ENCODE peak calls at places on chromosomes 4 and X, in four cellular contexts. B is A673, W is adipocyte, X is transverse colon. C is an unnamed sample. For H3K4me1, the result is how much of the 10 kb centered on the place peaks cover.

GRCh38 chrX:150503898-150504219 is 64.6 kb upstream of the MTM1 start:
- DNase-seq in B (no peak), X (peak), W (no peak), C (peak)

GRCh38 chr4:98928131-98928504 is 815 bp downstream of the EIF4E start:
- DNase-seq in W (peak), B (peak), X (peak), C (peak)

GRCh38 chrX:41661366-41662095 is 27.2 kb upstream of the GPR34 start:
- DNase-seq in X (no peak), B (no peak), W (peak), C (no peak)

GRCh38 chrX:115503099-115503498 is 57.9 kb upstream of the PLS3 start:
- DNase-seq in W (no peak), B (no peak), X (no peak), C (no peak)

GRCh38 chrX:29699214-29699613 is 516.1 kb upstream of the MAGEB2 start:
- DNase-seq in X (no peak), W (no peak), B (no peak), C (no peak)

GRCh38 chr4:94112644-94113043 is 95.0 kb upstream of the SMARCAD1 start:
- DNase-seq in B (no peak), W (no peak), X (no peak), C (no peak)

GRCh38 chr4:112942077-112942476 is 107.4 kb upstream of the ANK2 start:
- DNase-seq in X (no peak), B (peak), W (no peak), C (no peak)

GRCh38 chr4:84582988-84583870 is at the start of gene CDS1:
- DNase-seq in W (peak), B (no peak), X (peak), C (peak)

GRCh38 chr4:146916479-146917076 is 29.1 kb downstream of the TTC29 start:
- DNase-seq in X (no peak), B (peak), W (peak), C (peak)

GRCh38 chr4:86608757-86609375 is 14.8 kb downstream of the PTPN13 start:
- DNase-seq in X (no peak), W (no peak), B (no peak), C (no peak)

GRCh38 chr4:36249605-36250004 is 5.3 kb upstream of the ARAP2 start:
- DNase-seq in W (no peak), B (no peak), X (no peak), C (peak)

GRCh38 chrX:123648028-123648810 is 84.6 kb downstream of the THOC2 start:
- DNase-seq in B (peak), X (peak), W (peak), C (peak)

GRCh38 chr4:46956451-46956850 is 36.9 kb downstream of the GABRA4 start:
- DNase-seq in W (peak), B (no peak), X (no peak), C (no peak)

GRCh38 chrX:47143894-47144625 is 442 bp downstream of the NDUFB11 start:
- DNase-seq in W (peak), X (peak), B (no peak), C (peak)

DNA sequence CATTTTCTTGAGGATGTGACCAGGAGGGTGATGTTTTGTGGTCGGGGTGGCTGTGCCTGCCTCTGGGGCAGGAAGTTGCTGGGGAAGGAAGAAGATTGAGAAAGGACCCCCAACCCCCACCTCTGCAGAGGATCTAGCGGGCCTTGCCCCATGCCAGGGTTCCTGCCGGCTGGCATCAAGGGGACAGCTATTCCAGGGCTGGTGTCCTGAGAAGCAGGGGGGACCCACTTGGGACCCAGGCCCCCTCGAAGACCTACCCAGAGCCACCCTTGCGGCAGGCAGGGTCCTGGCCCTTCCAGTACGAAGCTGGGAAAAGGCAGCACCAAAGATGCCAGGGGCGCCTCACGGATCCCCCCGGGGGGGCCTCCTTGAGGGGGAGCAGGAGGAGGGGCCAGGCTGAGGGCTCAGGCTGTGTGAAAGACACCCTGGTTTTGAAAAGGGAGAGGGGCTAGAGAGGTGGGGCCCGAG is 6.6 kb downstream of the SH3BP2 start:
- DNase-seq in X (peak), W (no peak), B (no peak), C (no peak)
- H3K4me1 ChIP-seq in X (half or more), W (half or more), B (under half), C (under half)

DNA sequence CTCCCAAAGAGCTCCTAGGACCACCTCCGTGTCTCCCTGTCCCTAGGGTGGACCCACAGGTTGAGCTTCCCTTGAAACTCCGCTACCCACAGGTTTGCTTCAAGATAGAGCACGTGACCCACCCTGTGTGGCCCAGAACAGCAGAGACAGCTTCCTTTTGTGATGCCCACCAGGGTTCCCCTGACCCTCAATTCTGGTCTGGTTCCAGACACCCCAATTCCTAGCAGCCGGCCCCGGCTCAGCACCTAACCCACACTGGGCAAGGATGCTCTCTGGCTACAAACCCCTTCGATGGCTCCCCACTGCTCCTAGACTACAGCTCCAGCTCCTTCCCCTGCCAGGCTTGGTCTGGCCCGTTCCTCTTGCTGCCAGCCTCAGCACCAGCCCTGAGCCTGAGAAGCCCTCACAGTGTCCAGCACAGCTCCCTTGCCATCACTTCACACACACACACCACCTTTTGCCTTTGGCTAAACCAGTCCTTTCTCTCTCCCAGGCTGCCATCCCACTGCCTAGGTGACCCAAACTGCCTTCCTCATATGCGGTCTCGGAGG is 6.3 kb downstream of the PNCK start:
- DNase-seq in W (no peak), X (no peak), B (no peak), C (no peak)
- H3K4me3 ChIP-seq in W (no peak), X (no peak), B (peak), C (no peak)

GRCh38 chr4:128502818-128503527 is 215.4 kb upstream of the PGRMC2 start:
- DNase-seq in B (no peak), X (no peak), W (no peak), C (peak)
- H3K4me1 ChIP-seq in B (under half), X (under half), W (under half), C (under half)

GRCh38 chr4:16617416-16617815 is 281.0 kb downstream of the LDB2 start:
- DNase-seq in W (no peak), X (no peak), B (no peak), C (no peak)
- H3K4me3 ChIP-seq in W (peak), X (no peak), B (no peak), C (no peak)

GRCh38 chr4:107831140-107831539 is 6.4 kb downstream of the SGMS2 start:
- DNase-seq in B (no peak), X (no peak), W (no peak), C (no peak)
- H3K4me1 ChIP-seq in B (under half), X (under half), W (under half), C (under half)

GRCh38 chr4:76074468-76074867 is at the start of gene ART3:
- DNase-seq in W (no peak), B (no peak), X (no peak), C (no peak)

GRCh38 chr4:76078033-76078613 is 3.6 kb downstream of the ART3 start:
- DNase-seq in B (no peak), W (peak), X (no peak), C (no peak)

GRCh38 chr4:76072760-76073159 is 1.7 kb upstream of the ART3 start:
- DNase-seq in B (no peak), X (no peak), W (no peak), C (no peak)

GRCh38 chr4:76074995-76075600 is 589 bp downstream of the ART3 start:
- DNase-seq in B (no peak), X (no peak), W (no peak), C (no peak)
- H3K4me3 ChIP-seq in B (no peak), X (no peak), W (no peak), C (no peak)

C was measured in small intestine.